ENCODE peak calls at places on chromosomes 7 and 10, in six cellular contexts. Y is AG04450, N is esophagus muscularis mucosa, K is brain microvascular endothelial cell, Z is colonic mucosa, I is lung. A is an unnamed sample.

GRCh38 chr7:151080091-151080521 is 503 bp downstream of the FASTK start:
- DNase-seq in Y (no peak), N (no peak), K (no peak), Z (peak; percentile 46), I (no peak), A (no peak)

GRCh38 chr7:1361756-1362125 is 97.5 kb downstream of the MICALL2 start:
- DNase-seq in Y (no peak), N (no peak), K (no peak), Z (no peak), I (no peak), A (no peak)

GRCh38 chr7:44292876-44293560 is 32.4 kb downstream of the CAMK2B start:
- DNase-seq in Y (no peak), N (peak; percentile 83), K (no peak), Z (peak; percentile 12), I (peak; percentile 21), A (no peak)

GRCh38 chr10:21169271-21169670 is 272.2 kb upstream of the NEBL start:
- DNase-seq in Y (no peak), N (no peak), K (no peak), Z (no peak), I (no peak), A (no peak)

GRCh38 chr10:21449288-21449966 is 76.1 kb downstream of the SKIDA1 start:
- DNase-seq in Y (no peak), N (no peak), K (no peak), Z (no peak), I (no peak), A (no peak)

GRCh38 chr10:105262666-105263065 is 621.6 kb downstream of the SORCS3 start:
- DNase-seq in Y (no peak), N (peak; percentile 5), K (no peak), Z (no peak), I (no peak), A (no peak)

GRCh38 chr7:41492603-41493002 is 210.3 kb downstream of the INHBA start:
- DNase-seq in Y (no peak), N (no peak), K (no peak), Z (no peak), I (no peak), A (no peak)

GRCh38 chr10:21532694-21533576 is 1.1 kb upstream of the MLLT10 start:
- DNase-seq in Y (no peak), N (no peak), K (no peak), Z (no peak), I (no peak), A (no peak)

GRCh38 chr10:22002531-22003110 is 909 bp downstream of the DNAJC1 start:
- DNase-seq in Y (no peak), N (no peak), K (peak; percentile 37), Z (peak; percentile 25), I (no peak), A (no peak)

GRCh38 chr7:50939026-50939425 is 156.3 kb upstream of the GRB10 start:
- DNase-seq in Y (no peak), N (no peak), K (peak; percentile 54), Z (no peak), I (no peak), A (peak; percentile 13)

GRCh38 chr10:110747609-110748464 is 103.7 kb downstream of the RBM20 start:
- DNase-seq in Y (no peak), N (no peak), K (peak; percentile 35), Z (no peak), I (no peak), A (no peak)

GRCh38 chr7:47143344-47143743 is 438.6 kb downstream of the TNS3 start:
- DNase-seq in Y (peak; percentile 30), N (no peak), K (no peak), Z (no peak), I (no peak), A (peak; percentile 78)

GRCh38 chr10:120420421-120420820 is 36.6 kb upstream of the PLPP4 start:
- DNase-seq in Y (no peak), N (no peak), K (no peak), Z (no peak), I (no peak), A (no peak)

GRCh38 chr7:141045842-141046630 is 27.8 kb upstream of the TMEM178B start:
- DNase-seq in Y (no peak), N (no peak), K (peak; percentile 60), Z (no peak), I (no peak), A (no peak)

GRCh38 chr7:40623863-40624262 is 489.1 kb downstream of the SUGCT start:
- DNase-seq in Y (no peak), N (no peak), K (no peak), Z (no peak), I (no peak), A (no peak)

GRCh38 chr7:119838444-119838843 is 434.5 kb upstream of the KCND2 start:
- DNase-seq in Y (no peak), N (no peak), K (no peak), Z (no peak), I (no peak), A (no peak)

GRCh38 chr10:113555751-113556150 is 2.9 kb downstream of the HABP2 start:
- DNase-seq in Y (no peak), N (no peak), K (no peak), Z (no peak), I (no peak), A (no peak)

GRCh38 chr7:83755526-83755925 is 106.6 kb upstream of the SEMA3E start:
- DNase-seq in Y (no peak), N (no peak), K (no peak), Z (no peak), I (no peak), A (no peak)

GRCh38 chr10:71396714-71397339 is at the start of gene CDH23:
- DNase-seq in Y (no peak), N (no peak), K (no peak), Z (no peak), I (no peak), A (no peak)

GRCh38 chr10:16182688-16183087 is 254.1 kb upstream of the PTER start:
- DNase-seq in Y (no peak), N (peak; percentile 77), K (no peak), Z (no peak), I (no peak), A (no peak)

GRCh38 chr7:122762071-122762470 is 59.3 kb upstream of the RNF148 start:
- DNase-seq in Y (no peak), N (no peak), K (no peak), Z (no peak), I (no peak), A (no peak)
- TF ChIP-seq CTCF in Y (no peak), N (no peak), K (no peak), Z (no peak), I (no peak), A (no peak)

DNA sequence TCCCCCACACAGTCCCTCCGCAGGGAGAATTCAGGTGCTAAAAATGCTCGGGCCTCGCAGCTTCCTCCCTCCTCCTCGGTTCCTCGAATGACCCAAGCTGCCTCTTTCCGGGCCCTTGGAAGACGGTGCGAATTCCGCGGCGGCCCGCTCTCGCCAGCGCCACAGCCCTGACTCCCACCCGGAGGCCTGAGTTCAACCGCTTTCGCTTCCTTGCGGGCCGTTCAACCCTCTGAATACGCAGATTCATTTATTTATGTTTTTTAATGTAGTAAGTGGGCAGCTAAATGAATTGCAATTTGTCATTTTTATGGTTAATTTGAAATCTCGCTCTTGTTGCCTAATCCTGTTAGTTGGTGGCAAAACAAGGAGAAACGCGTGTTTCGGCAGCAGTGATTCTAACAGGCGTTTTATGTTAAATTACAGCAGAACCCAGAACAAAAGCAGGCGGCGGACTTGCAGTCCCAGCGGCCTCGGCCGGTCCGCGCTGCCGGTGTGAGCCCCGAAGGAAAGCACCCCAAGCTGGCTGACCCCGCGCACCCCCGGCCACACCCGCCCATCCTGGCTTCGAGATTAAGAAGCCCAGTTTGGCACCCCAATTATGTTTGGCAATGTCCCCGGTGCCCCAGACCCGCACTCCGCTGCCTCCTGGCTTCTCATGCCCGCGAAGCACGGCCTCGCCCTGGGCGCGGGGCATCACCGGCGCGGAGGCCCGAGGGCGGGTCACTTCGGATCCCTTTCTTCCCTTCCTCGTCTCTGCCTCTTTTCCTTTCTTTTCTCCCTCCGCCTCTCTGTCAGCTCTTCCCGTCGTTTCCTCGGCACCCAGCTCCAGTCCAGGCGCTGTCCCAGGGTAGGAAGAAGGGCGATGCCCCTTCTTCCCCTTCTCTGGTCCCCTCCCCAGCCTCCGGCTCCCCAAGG is 75.9 kb downstream of the INSIG1 start:
- DNase-seq in Y (no peak), N (no peak), K (no peak), Z (no peak), I (no peak), A (no peak)
- H3K4me3 ChIP-seq in Y (peak overlapping the region; percentile 27), N (peak overlapping the region; percentile 43), K (no peak overlapping the region), Z (peak overlapping the region; percentile 6), I (no peak overlapping the region), A (no peak overlapping the region)

DNA sequence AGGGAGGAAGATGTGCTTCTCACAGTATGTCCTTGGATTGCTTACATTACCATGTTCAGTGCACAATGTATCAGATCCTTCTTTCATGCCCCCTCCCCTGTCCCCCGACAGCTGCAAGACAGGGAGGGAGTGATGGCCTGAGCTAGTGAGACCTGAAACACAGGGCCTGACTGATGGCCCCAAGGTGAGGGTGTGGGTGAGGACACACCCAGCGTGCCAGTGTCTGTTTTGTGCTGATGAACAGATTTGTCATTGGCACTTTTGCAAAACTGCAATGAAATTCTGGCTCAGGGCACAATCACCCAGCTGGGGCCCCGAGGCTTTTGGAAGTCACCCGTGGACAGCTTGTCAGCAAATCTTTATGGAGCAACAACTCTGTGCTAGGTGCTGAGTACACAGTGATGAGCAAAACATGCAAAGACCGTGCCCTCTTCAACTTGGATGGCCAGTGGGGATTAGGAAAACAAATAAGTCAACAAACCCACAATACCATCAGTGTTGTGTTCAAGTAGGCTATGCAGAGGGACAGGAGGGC is 59.4 kb upstream of the EMX2 start:
- DNase-seq in Y (no peak), N (no peak), K (no peak), Z (no peak), I (no peak), A (no peak)
- H3K27me3 ChIP-seq in Y (no peaks in the 10 kb centered on the region), N (no peaks in the 10 kb centered on the region), K (no peaks in the 10 kb centered on the region), Z (no peaks in the 10 kb centered on the region), I (no peaks in the 10 kb centered on the region), A (peaks cover 8% of the 10 kb centered on the region)

DNA sequence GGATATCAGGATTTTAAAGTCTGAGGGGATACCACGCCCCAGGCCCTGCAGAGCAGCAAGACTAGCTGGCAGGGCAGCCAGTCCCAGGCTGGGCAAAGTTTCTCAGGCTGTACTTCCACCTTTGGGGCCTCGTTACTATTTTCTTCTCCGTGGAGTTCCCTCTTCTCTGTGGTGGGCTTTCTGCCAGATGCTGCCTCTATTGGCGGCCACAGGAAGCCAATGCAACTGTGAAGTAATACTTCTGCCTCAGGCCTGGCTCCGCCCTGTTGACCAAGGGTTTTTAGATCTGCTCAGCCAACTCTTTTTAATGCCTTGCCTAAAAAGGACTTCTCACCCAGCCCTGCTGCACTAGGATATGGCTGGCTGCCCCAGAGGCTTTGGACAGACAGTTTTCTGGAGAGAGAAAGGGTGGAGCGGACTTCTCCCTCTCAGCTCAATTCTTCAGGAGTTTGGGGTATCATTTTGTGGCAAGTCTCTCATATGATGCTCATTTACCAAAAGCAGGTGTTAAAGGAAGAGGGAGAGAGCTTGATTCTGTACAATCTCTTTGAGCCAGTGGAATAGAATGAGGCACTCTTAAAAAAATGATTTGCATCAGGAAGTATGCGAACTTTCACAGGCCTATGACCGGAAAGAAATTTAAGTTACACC is 67.4 kb downstream of the HHEX start:
- DNase-seq in Y (peak; percentile 63), N (peak; percentile 96), K (peak; percentile 53), Z (peak; percentile 72), I (peak; percentile 85), A (peak; percentile 69)
- TF ChIP-seq CTCF in Y (peak; percentile 32), N (no peak), K (peak; percentile 43), Z (no peak), I (no peak), A (peak; percentile 44)

GRCh38 chr10:103287992-103288391 is 11.1 kb downstream of the INA start:
- DNase-seq in Y (no peak), N (no peak), K (no peak), Z (no peak), I (no peak), A (no peak)
- H3K4me3 ChIP-seq in Y (no peak overlapping the region), N (no peak overlapping the region), K (no peak overlapping the region), Z (no peak overlapping the region), I (no peak overlapping the region), A (no peak overlapping the region)

GRCh38 chr10:100824886-100825285 is 79.5 kb downstream of the PAX2 start:
- DNase-seq in Y (no peak), N (no peak), K (no peak), Z (no peak), I (peak; percentile 27), A (no peak)
- H3K27me3 ChIP-seq in Y (peaks cover 77% of the 10 kb centered on the region), N (peaks cover 5% of the 10 kb centered on the region), K (peaks cover 78% of the 10 kb centered on the region), Z (peaks cover 46% of the 10 kb centered on the region), I (peaks cover 11% of the 10 kb centered on the region), A (peaks cover 49% of the 10 kb centered on the region)